ENCODE peak calls at places on chromosome 7, in four cellular contexts. One of them, this sample, is unnamed.

GRCh38 chr7:1555046-1555812 is 776 bp downstream of the TMEM184A start:
- DNase-seq in GM12878: no peak
- DNase-seq in HepG2: peak
- DNase-seq in HCT116: no peak
- DNase-seq in this sample: peak

GRCh38 chr7:73980206-73980605 is 47.8 kb upstream of the ELN start:
- DNase-seq in GM12878: no peak
- DNase-seq in HCT116: no peak
- DNase-seq in HepG2: peak
- DNase-seq in this sample: no peak

GRCh38 chr7:156975620-156976019 is 26.1 kb downstream of the NOM1 start:
- DNase-seq in HCT116: no peak
- DNase-seq in HepG2: no peak
- DNase-seq in GM12878: no peak
- DNase-seq in this sample: no peak

GRCh38 chr7:4225352-4225751 is 456.7 kb upstream of the FOXK1 start:
- DNase-seq in GM12878: no peak
- DNase-seq in HepG2: no peak
- DNase-seq in HCT116: no peak
- DNase-seq in this sample: no peak

GRCh38 chr7:117124585-117125220 is 171.4 kb downstream of the ST7 start:
- DNase-seq in HCT116: peak
- DNase-seq in HepG2: peak
- DNase-seq in GM12878: peak
- DNase-seq in this sample: no peak

GRCh38 chr7:6106140-6106904 is 75.1 kb downstream of the ANKRD61 start:
- DNase-seq in HepG2: peak
- DNase-seq in GM12878: no peak
- DNase-seq in HCT116: peak
- DNase-seq in this sample: no peak

GRCh38 chr7:94888995-94889523 is 18.3 kb upstream of the PPP1R9A start:
- DNase-seq in GM12878: no peak
- DNase-seq in HCT116: no peak
- DNase-seq in HepG2: no peak
- DNase-seq in this sample: no peak

GRCh38 chr7:26454180-26454579 is 162.5 kb downstream of the SNX10 start:
- DNase-seq in HCT116: no peak
- DNase-seq in GM12878: no peak
- DNase-seq in HepG2: no peak
- DNase-seq in this sample: no peak

GRCh38 chr7:47588704-47589225 is 6.9 kb upstream of the TNS3 start:
- DNase-seq in HepG2: no peak
- DNase-seq in GM12878: no peak
- DNase-seq in HCT116: no peak
- DNase-seq in this sample: no peak

GRCh38 chr7:129482781-129483180 is 19.6 kb upstream of the SMKR1 start:
- DNase-seq in HCT116: no peak
- DNase-seq in HepG2: no peak
- DNase-seq in GM12878: no peak
- DNase-seq in this sample: no peak

GRCh38 chr7:64884085-64884912 is 18.8 kb upstream of the ZNF273 start:
- DNase-seq in HCT116: no peak
- DNase-seq in GM12878: no peak
- DNase-seq in HepG2: no peak
- DNase-seq in this sample: no peak

GRCh38 chr7:140358771-140359095 is 39.6 kb downstream of the SLC37A3 start:
- DNase-seq in HCT116: no peak
- DNase-seq in HepG2: no peak
- DNase-seq in GM12878: no peak
- DNase-seq in this sample: no peak

GRCh38 chr7:129635300-129636029 is 23.9 kb downstream of the NRF1 start:
- DNase-seq in GM12878: peak
- DNase-seq in HepG2: peak
- DNase-seq in HCT116: peak
- DNase-seq in this sample: peak

GRCh38 chr7:76047305-76047810 is 442 bp downstream of the STYXL1 start:
- DNase-seq in HepG2: no peak
- DNase-seq in GM12878: no peak
- DNase-seq in HCT116: no peak
- DNase-seq in this sample: no peak

GRCh38 chr7:80841566-80842478 is 77.0 kb downstream of the SEMA3C start:
- DNase-seq in GM12878: no peak
- DNase-seq in HepG2: no peak
- DNase-seq in HCT116: no peak
- DNase-seq in this sample: no peak

GRCh38 chr7:2821161-2821841 is 22.8 kb downstream of the GNA12 start:
- DNase-seq in GM12878: peak
- DNase-seq in HepG2: no peak
- DNase-seq in HCT116: no peak
- DNase-seq in this sample: peak

GRCh38 chr7:96045919-96046318 is 273.6 kb downstream of the DYNC1I1 start:
- DNase-seq in GM12878: no peak
- DNase-seq in HepG2: no peak
- DNase-seq in HCT116: no peak
- DNase-seq in this sample: peak

GRCh38 chr7:44754802-44755697 is 6.4 kb downstream of the ZMIZ2 start:
- DNase-seq in GM12878: no peak
- DNase-seq in HepG2: no peak
- DNase-seq in HCT116: no peak
- DNase-seq in this sample: no peak

GRCh38 chr7:38694326-38694725 is 63.2 kb upstream of the AMPH start:
- DNase-seq in HepG2: no peak
- DNase-seq in HCT116: no peak
- DNase-seq in GM12878: no peak
- DNase-seq in this sample: no peak

GRCh38 chr7:148684289-148684688 is 14.4 kb upstream of the CUL1 start:
- DNase-seq in HepG2: peak
- DNase-seq in GM12878: no peak
- DNase-seq in HCT116: no peak
- DNase-seq in this sample: no peak

GRCh38 chr7:98224701-98225181 is 13.5 kb downstream of the BHLHA15 start:
- DNase-seq in HepG2: no peak
- DNase-seq in HCT116: no peak
- DNase-seq in GM12878: no peak
- DNase-seq in this sample: no peak

GRCh38 chr7:115851291-115851690 is 179.3 kb downstream of the TFEC start:
- DNase-seq in HCT116: peak
- DNase-seq in HepG2: peak
- DNase-seq in GM12878: no peak
- DNase-seq in this sample: peak

GRCh38 chr7:130426541-130426940 is 14.3 kb downstream of the CEP41 start:
- DNase-seq in HepG2: no peak
- DNase-seq in HCT116: no peak
- DNase-seq in GM12878: no peak
- DNase-seq in this sample: no peak

GRCh38 chr7:26583094-26583493 is 281.3 kb downstream of the SKAP2 start:
- DNase-seq in HepG2: no peak
- DNase-seq in HCT116: no peak
- DNase-seq in GM12878: no peak
- DNase-seq in this sample: no peak

GRCh38 chr7:32559480-32559879 is 64.2 kb downstream of the AVL9 start:
- DNase-seq in HCT116: no peak
- DNase-seq in GM12878: no peak
- DNase-seq in HepG2: no peak
- DNase-seq in this sample: no peak

GRCh38 chr7:97187067-97187466 is 69.6 kb downstream of the SDHAF3 start:
- DNase-seq in HCT116: no peak
- DNase-seq in GM12878: no peak
- DNase-seq in HepG2: no peak
- DNase-seq in this sample: no peak

GRCh38 chr7:149199234-149199990 is 4.1 kb downstream of the ZNF282 start:
- DNase-seq in GM12878: no peak
- DNase-seq in HCT116: no peak
- DNase-seq in HepG2: no peak
- DNase-seq in this sample: no peak

GRCh38 chr7:128361463-128362441 is at the start of gene PRRT4:
- DNase-seq in HepG2: no peak
- DNase-seq in HCT116: no peak
- DNase-seq in GM12878: no peak
- DNase-seq in this sample: peak

GRCh38 chr7:22866965-22867364 is 44.3 kb upstream of the TOMM7 start:
- DNase-seq in HepG2: no peak
- DNase-seq in GM12878: no peak
- DNase-seq in HCT116: no peak
- DNase-seq in this sample: no peak

GRCh38 chr7:22867589-22867988 is 44.9 kb upstream of the TOMM7 start:
- DNase-seq in GM12878: no peak
- DNase-seq in HCT116: no peak
- DNase-seq in HepG2: no peak
- DNase-seq in this sample: no peak

GRCh38 chr7:22865607-22865970 is 42.9 kb upstream of the TOMM7 start:
- DNase-seq in HepG2: no peak
- DNase-seq in GM12878: no peak
- DNase-seq in HCT116: no peak
- DNase-seq in this sample: no peak

GRCh38 chr7:22864855-22865606 is 42.4 kb upstream of the TOMM7 start:
- DNase-seq in GM12878: no peak
- DNase-seq in HepG2: peak
- DNase-seq in HCT116: no peak
- DNase-seq in this sample: no peak

DNA sequence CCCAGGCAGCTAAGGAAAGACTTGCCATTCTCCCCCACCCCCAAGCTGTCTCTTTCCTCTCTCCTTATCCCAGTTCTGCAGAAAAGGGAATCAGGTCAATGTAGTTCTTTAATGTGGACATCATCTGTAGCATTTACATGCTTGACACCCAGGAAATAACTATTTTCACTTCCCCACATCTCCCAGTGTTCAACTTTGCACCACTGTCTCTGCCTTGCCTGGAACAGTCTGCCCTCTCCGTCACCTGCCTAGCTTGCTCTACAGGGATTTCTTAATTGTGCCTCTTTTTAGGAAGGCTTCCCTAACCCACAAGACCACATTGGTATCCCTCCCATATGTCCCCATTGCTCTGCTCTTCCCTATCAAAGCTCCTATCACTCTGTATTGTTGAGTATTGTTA is 45.9 kb upstream of the TOMM7 start:
- DNase-seq in GM12878: no peak
- DNase-seq in HCT116: no peak
- DNase-seq in HepG2: no peak
- DNase-seq in this sample: no peak
- TF ChIP-seq JUND in GM12878: no peak
- TF ChIP-seq JUND in HCT116: no peak
- TF ChIP-seq JUND in HepG2: no peak
- TF ChIP-seq JUND in this sample: no peak

DNA sequence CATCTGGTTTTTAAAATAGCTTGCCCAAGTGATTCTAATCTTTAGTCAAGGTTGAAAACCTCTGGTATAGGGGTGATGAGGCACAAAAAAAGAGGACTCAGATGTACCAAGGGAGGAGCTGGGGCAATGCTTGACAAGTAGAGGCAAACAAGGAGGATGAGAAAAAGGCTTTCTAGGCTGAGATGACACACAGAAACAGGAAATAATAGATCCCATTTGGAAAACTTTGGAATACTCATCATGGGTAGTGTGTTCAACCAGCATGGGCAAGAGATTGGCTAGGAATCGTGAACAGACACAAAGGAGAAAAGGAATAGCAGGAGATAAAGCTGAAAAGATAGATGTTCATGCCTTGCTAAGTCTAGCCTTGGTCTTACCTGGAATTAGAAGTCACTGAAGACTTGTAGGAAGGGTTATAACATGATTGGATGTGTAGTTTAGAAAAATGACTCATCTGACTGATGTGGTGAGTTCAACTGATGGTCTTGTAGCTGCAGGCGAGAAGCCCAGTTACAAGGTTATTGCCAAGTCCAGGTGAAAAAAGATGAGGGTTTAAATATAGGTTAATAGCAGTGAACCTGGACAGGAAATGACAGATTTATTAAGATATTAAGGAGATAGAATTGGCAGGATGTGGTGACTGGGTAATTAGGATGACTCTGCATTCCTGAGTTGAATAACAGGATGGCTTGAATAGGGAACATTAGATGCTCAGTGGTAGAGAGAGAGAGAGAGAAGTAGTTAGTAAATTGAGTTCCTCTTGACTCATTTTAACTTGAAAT is 214.0 kb upstream of the LRGUK start:
- DNase-seq in GM12878: no peak
- DNase-seq in HCT116: no peak
- DNase-seq in HepG2: no peak
- DNase-seq in this sample: no peak
- TF ChIP-seq JUND in GM12878: no peak
- TF ChIP-seq JUND in HCT116: no peak
- TF ChIP-seq JUND in HepG2: no peak
- TF ChIP-seq JUND in this sample: no peak

GRCh38 chr7:151381333-151382078 is 28.3 kb downstream of the WDR86 start:
- DNase-seq in HCT116: no peak
- DNase-seq in GM12878: no peak
- DNase-seq in HepG2: no peak
- DNase-seq in this sample: no peak

GRCh38 chr7:151380199-151381082 is 29.4 kb downstream of the WDR86 start:
- DNase-seq in HCT116: no peak
- DNase-seq in HepG2: no peak
- DNase-seq in GM12878: no peak
- DNase-seq in this sample: no peak

GRCh38 chr7:151383638-151384351 is 26.0 kb downstream of the WDR86 start:
- DNase-seq in HCT116: no peak
- DNase-seq in GM12878: no peak
- DNase-seq in HepG2: no peak
- DNase-seq in this sample: no peak

GRCh38 chr7:151381083-151381332 is 28.8 kb downstream of the WDR86 start:
- DNase-seq in HCT116: no peak
- DNase-seq in HepG2: no peak
- DNase-seq in GM12878: no peak
- DNase-seq in this sample: no peak

GRCh38 chr7:151382079-151382885 is 27.6 kb downstream of the WDR86 start:
- DNase-seq in HCT116: no peak
- DNase-seq in GM12878: no peak
- DNase-seq in HepG2: no peak
- DNase-seq in this sample: no peak
- TF ChIP-seq JUND in HCT116: no peak
- TF ChIP-seq JUND in GM12878: no peak
- TF ChIP-seq JUND in HepG2: no peak
- TF ChIP-seq JUND in this sample: no peak

DNA sequence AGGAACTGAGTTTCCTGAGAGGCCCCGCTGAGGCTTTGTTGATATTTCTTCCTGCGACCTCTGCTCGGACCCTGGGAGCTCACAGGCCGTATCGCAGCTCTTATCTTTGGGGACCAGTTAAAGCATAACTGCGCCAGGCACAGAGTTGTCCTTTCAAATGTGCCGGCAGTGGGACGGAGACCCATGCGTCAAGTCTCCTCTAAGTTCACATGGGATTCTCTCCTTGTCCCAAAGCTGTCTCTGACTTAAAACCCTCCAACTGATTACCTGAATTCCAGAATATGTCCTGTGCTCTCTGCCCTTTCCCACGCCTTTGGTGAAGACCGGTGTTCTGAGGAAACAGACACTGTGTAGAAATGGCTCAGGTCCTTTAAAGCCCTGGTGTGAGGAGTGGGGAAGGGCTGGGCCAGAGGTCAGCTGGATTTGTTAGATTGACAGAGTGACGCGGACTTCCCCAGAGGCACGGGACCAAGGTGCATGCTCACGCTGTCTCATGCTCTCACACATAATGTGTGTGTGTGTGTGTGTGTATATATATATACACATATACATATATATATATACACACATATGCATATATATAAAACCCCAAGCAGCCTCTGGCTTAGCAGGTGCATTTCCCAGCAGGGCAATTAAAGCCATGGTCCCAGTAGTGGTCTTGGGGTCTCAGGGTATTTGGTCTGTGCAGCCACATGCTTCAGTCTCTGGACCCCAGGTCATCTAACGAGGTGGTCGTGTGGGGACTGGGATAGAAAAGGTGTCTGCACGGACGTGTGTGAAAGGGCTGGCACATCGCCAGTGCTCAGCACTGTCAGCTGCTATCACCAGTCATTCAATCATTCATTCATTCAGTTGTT is 170.0 kb downstream of the EGFR start:
- DNase-seq in HCT116: no peak
- DNase-seq in HepG2: peak
- DNase-seq in GM12878: no peak
- DNase-seq in this sample: no peak
- TF ChIP-seq JUND in HCT116: no peak
- TF ChIP-seq JUND in HepG2: no peak
- TF ChIP-seq JUND in GM12878: no peak
- TF ChIP-seq JUND in this sample: no peak